ENCODE peak calls at places on chromosomes 12 and 14, in four cellular contexts. One of them, this sample, is unnamed.

GRCh38 chr12:65615091-65615490 is 209.2 kb upstream of the HMGA2 start:
- DNase-seq in K562: no peak
- DNase-seq in HCT116: no peak
- DNase-seq in HepG2: no peak
- DNase-seq in this sample: no peak

GRCh38 chr14:78153069-78153351 is 17.2 kb upstream of the NRXN3 start:
- DNase-seq in HCT116: no peak
- DNase-seq in K562: no peak
- DNase-seq in HepG2: no peak
- DNase-seq in this sample: no peak

GRCh38 chr12:520119-520518 is 60.4 kb downstream of the B4GALNT3 start:
- DNase-seq in HepG2: no peak
- DNase-seq in K562: no peak
- DNase-seq in HCT116: no peak
- DNase-seq in this sample: no peak

GRCh38 chr14:24171422-24172260 is at the start of gene REC8:
- DNase-seq in HCT116: no peak
- DNase-seq in HepG2: no peak
- DNase-seq in K562: no peak
- DNase-seq in this sample: no peak

GRCh38 chr12:19066471-19067001 is 63.0 kb upstream of the PLEKHA5 start:
- DNase-seq in HCT116: no peak
- DNase-seq in K562: no peak
- DNase-seq in HepG2: peak; percentile 89
- DNase-seq in this sample: no peak

GRCh38 chr12:115938794-115939377 is 338.6 kb downstream of the MED13L start:
- DNase-seq in K562: no peak
- DNase-seq in HepG2: no peak
- DNase-seq in HCT116: no peak
- DNase-seq in this sample: no peak

GRCh38 chr12:52804029-52804428 is 8.1 kb upstream of the KRT3 start:
- DNase-seq in HepG2: no peak
- DNase-seq in K562: peak; percentile 13
- DNase-seq in HCT116: no peak
- DNase-seq in this sample: no peak

GRCh38 chr12:66942741-66943465 is 264.0 kb upstream of the GRIP1 start:
- DNase-seq in HCT116: no peak
- DNase-seq in K562: no peak
- DNase-seq in HepG2: no peak
- DNase-seq in this sample: no peak

GRCh38 chr12:64528616-64529015 is 76.7 kb downstream of the TBK1 start:
- DNase-seq in K562: no peak
- DNase-seq in HepG2: no peak
- DNase-seq in HCT116: no peak
- DNase-seq in this sample: no peak

GRCh38 chr12:85029456-85029855 is 6.6 kb downstream of the TSPAN19 start:
- DNase-seq in K562: peak; percentile 1
- DNase-seq in HCT116: peak; percentile 21
- DNase-seq in HepG2: peak; percentile 3
- DNase-seq in this sample: no peak

GRCh38 chr12:25894759-25895158 is 63.7 kb upstream of the RASSF8 start:
- DNase-seq in K562: no peak
- DNase-seq in HepG2: no peak
- DNase-seq in HCT116: no peak
- DNase-seq in this sample: no peak

GRCh38 chr12:57838594-57839302 is 7.8 kb downstream of the CTDSP2 start:
- DNase-seq in HepG2: no peak
- DNase-seq in HCT116: no peak
- DNase-seq in K562: no peak
- DNase-seq in this sample: no peak

GRCh38 chr14:89320381-89321000 is 96.5 kb downstream of the FOXN3 start:
- DNase-seq in HepG2: no peak
- DNase-seq in K562: no peak
- DNase-seq in HCT116: no peak
- DNase-seq in this sample: no peak

GRCh38 chr14:101899263-101899662 is 65.1 kb upstream of the DYNC1H1 start:
- DNase-seq in HepG2: no peak
- DNase-seq in HCT116: no peak
- DNase-seq in K562: peak; percentile 54
- DNase-seq in this sample: no peak

GRCh38 chr14:101897326-101897725 is 67.0 kb upstream of the DYNC1H1 start:
- DNase-seq in HepG2: no peak
- DNase-seq in K562: no peak
- DNase-seq in HCT116: no peak
- DNase-seq in this sample: no peak

GRCh38 chr14:101900253-101900652 is 64.1 kb upstream of the DYNC1H1 start:
- DNase-seq in HCT116: no peak
- DNase-seq in HepG2: no peak
- DNase-seq in K562: no peak
- DNase-seq in this sample: no peak

GRCh38 chr14:101895256-101895655 is 69.1 kb upstream of the DYNC1H1 start:
- DNase-seq in HCT116: no peak
- DNase-seq in HepG2: no peak
- DNase-seq in K562: no peak
- DNase-seq in this sample: no peak

GRCh38 chr14:101898416-101898815 is 66.0 kb upstream of the DYNC1H1 start:
- DNase-seq in HepG2: no peak
- DNase-seq in K562: no peak
- DNase-seq in HCT116: no peak
- DNase-seq in this sample: no peak
- TF ChIP-seq TCF7L2 in HepG2: no peak
- TF ChIP-seq TCF7L2 in K562: no peak
- TF ChIP-seq TCF7L2 in HCT116: no peak
- TF ChIP-seq TCF7L2 in this sample: no peak

DNA sequence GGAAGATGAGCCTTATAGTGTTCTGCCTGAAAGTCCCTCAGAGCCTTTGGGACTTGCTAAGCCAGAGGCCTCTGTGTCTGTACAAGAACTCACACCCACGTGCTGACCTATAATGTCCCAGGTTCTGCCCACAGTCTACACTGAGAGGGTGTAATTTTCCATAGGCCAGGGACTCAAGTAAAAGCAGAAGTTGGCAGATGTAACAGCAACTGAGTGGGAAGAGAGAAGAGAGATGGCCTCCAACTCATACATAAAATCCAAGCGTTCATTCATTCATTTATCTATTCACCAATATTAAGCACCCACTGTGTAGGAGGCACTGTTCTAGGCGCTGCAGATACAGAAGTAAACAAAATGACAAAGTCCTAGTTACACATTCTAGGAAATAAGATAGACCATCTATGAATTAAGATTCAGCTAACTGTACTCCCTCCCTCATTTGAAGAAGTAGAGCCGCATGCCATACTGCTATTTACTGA is 41.7 kb upstream of the MDM1 start:
- DNase-seq in HCT116: no peak
- DNase-seq in K562: peak; percentile 31
- DNase-seq in HepG2: no peak
- DNase-seq in this sample: no peak
- TF ChIP-seq TCF7L2 in HCT116: no peak
- TF ChIP-seq TCF7L2 in K562: no peak
- TF ChIP-seq TCF7L2 in HepG2: no peak
- TF ChIP-seq TCF7L2 in this sample: no peak

DNA sequence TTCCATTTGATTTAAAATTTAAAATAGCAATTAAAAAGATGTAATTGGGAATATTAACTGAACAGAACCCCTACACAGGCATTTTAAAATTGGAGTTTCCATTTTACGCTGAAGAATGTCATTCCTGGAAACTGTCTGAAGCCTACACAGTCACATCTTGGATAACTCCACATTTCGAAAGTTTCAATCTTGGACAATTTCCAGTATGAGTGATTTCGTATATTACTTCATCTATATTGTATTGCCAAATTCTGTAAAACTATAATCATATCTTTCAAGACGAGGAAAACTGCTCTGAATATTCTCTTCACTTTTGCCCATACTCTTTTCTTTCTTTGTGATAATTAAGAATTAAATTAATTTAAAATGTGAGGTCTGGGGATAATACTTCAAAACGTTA is 194.2 kb upstream of the ABCD2 start:
- DNase-seq in HCT116: no peak
- DNase-seq in K562: no peak
- DNase-seq in HepG2: no peak
- DNase-seq in this sample: no peak
- TF ChIP-seq TCF7L2 in HCT116: no peak
- TF ChIP-seq TCF7L2 in K562: no peak
- TF ChIP-seq TCF7L2 in HepG2: no peak
- TF ChIP-seq TCF7L2 in this sample: no peak

GRCh38 chr14:37253905-37254304 is 56.2 kb downstream of the MIPOL1 start:
- DNase-seq in K562: no peak
- DNase-seq in HCT116: no peak
- DNase-seq in HepG2: no peak
- DNase-seq in this sample: no peak
- TF ChIP-seq TCF7L2 in K562: no peak
- TF ChIP-seq TCF7L2 in HCT116: no peak
- TF ChIP-seq TCF7L2 in HepG2: no peak
- TF ChIP-seq TCF7L2 in this sample: no peak

This sample was measured in Panc1.